ENCODE peak calls at places on chromosomes 12 and 14, in eight cellular contexts. S is endodermal cell, T is GM23248, M is astrocyte, G is K562, O is kidney, Y is neural progenitor cell, J is IMR-90. W is an unnamed sample. For H3K4me1, the result is how much of the 10 kb centered on the place peaks cover.

GRCh38 chr14:76313861-76314260 is 62.1 kb upstream of the ESRRB start:
- DNase-seq in S (no peak), T (no peak), M (no peak), G (no peak), O (no peak), Y (no peak), J (no peak), W (no peak)

GRCh38 chr12:51393676-51394545 is 2.7 kb upstream of the GALNT6 start:
- DNase-seq in S (peak), T (peak), M (peak), G (no peak), O (no peak), Y (no peak), J (peak), W (peak)

GRCh38 chr12:80268924-80269749 is 169.8 kb downstream of the OTOGL start:
- DNase-seq in S (no peak), T (peak), M (peak), G (no peak), O (no peak), Y (no peak), J (peak), W (peak)

GRCh38 chr12:89289720-89290119 is 62.6 kb downstream of the DUSP6 start:
- DNase-seq in S (no peak), T (no peak), M (no peak), G (no peak), O (no peak), Y (no peak), J (no peak), W (no peak)

GRCh38 chr14:85527458-85527857 is 2.5 kb upstream of the FLRT2 start:
- DNase-seq in S (no peak), T (peak), M (no peak), G (no peak), O (no peak), Y (no peak), J (no peak), W (peak)

GRCh38 chr14:72801381-72801812 is 92.5 kb downstream of the DPF3 start:
- DNase-seq in S (no peak), T (peak), M (peak), G (no peak), O (no peak), Y (no peak), J (peak), W (peak)

GRCh38 chr12:117119592-117120198 is 20.5 kb upstream of the TESC start:
- DNase-seq in S (peak), T (no peak), M (no peak), G (peak), O (no peak), Y (peak), J (no peak), W (no peak)

GRCh38 chr14:39006721-39007410 is 96.2 kb downstream of the SEC23A start:
- DNase-seq in S (no peak), T (peak), M (peak), G (no peak), O (no peak), Y (no peak), J (peak), W (peak)

GRCh38 chr14:97747282-97747681 is 950.1 kb downstream of the VRK1 start:
- DNase-seq in S (no peak), T (no peak), M (no peak), G (no peak), O (no peak), Y (peak), J (no peak), W (no peak)

GRCh38 chr12:131511391-131511802 is 199.5 kb upstream of the SFSWAP start:
- DNase-seq in S (peak), T (peak), M (peak), G (no peak), O (no peak), Y (no peak), J (no peak), W (no peak)

GRCh38 chr14:22836301-22837058 is at the start of gene MMP14:
- DNase-seq in S (peak), T (peak), M (peak), G (no peak), O (peak), Y (peak), J (peak), W (peak)

GRCh38 chr12:26523708-26524150 is 309.3 kb downstream of the ITPR2 start:
- DNase-seq in S (no peak), T (peak), M (peak), G (no peak), O (peak), Y (no peak), J (peak), W (peak)

GRCh38 chr14:70907996-70908917 is 998 bp downstream of the PCNX1 start:
- DNase-seq in S (peak), T (peak), M (peak), G (peak), O (peak), Y (peak), J (peak), W (peak)

GRCh38 chr14:66233571-66233970 is 252.6 kb upstream of the CCDC196 start:
- DNase-seq in S (no peak), T (no peak), M (no peak), G (no peak), O (no peak), Y (no peak), J (no peak), W (no peak)

GRCh38 chr12:108967869-108968540 is 52.9 kb downstream of the SVOP start:
- DNase-seq in S (no peak), T (peak), M (no peak), G (peak), O (no peak), Y (peak), J (no peak), W (no peak)

GRCh38 chr14:104349950-104350349 is 211.6 kb downstream of the KIF26A start:
- DNase-seq in S (peak), T (no peak), M (no peak), G (no peak), O (no peak), Y (no peak), J (no peak), W (no peak)

GRCh38 chr12:48936379-48936979 is 11.2 kb upstream of the FKBP11 start:
- DNase-seq in S (peak), T (peak), M (peak), G (peak), O (peak), Y (peak), J (peak), W (peak)

GRCh38 chr14:69260246-69260978 is 454 bp downstream of the GALNT16 start:
- DNase-seq in S (peak), T (peak), M (peak), G (no peak), O (peak), Y (peak), J (peak), W (peak)

GRCh38 chr14:22002860-22003284 is 329.3 kb upstream of the OR4E1 start:
- DNase-seq in S (peak), T (peak), M (no peak), G (peak), O (no peak), Y (peak), J (no peak), W (no peak)

GRCh38 chr12:113477842-113478215 is 6.2 kb upstream of the LHX5 start:
- DNase-seq in S (no peak), T (no peak), M (no peak), G (no peak), O (no peak), Y (no peak), J (no peak), W (no peak)

GRCh38 chr12:27001663-27002062 is 12.5 kb downstream of the TM7SF3 start:
- DNase-seq in S (no peak), T (no peak), M (no peak), G (no peak), O (no peak), Y (no peak), J (no peak), W (no peak)

GRCh38 chr12:126676426-126676825 is 1590.5 kb upstream of the TMEM132C start:
- DNase-seq in S (no peak), T (no peak), M (peak), G (no peak), O (no peak), Y (no peak), J (no peak), W (no peak)

GRCh38 chr12:5785601-5786000 is 159.5 kb downstream of the ANO2 start:
- DNase-seq in S (peak), T (no peak), M (no peak), G (no peak), O (no peak), Y (no peak), J (no peak), W (no peak)

GRCh38 chr12:39723831-39724230 is 104.2 kb upstream of the ABCD2 start:
- DNase-seq in S (peak), T (peak), M (peak), G (no peak), O (no peak), Y (no peak), J (no peak), W (peak)

GRCh38 chr12:92431146-92431545 is 271.6 kb upstream of the PLEKHG7 start:
- DNase-seq in S (peak), T (no peak), M (no peak), G (peak), O (no peak), Y (peak), J (no peak), W (no peak)

GRCh38 chr12:2255301-2255700 is 202.5 kb downstream of the CACNA1C start:
- DNase-seq in S (no peak), T (no peak), M (no peak), G (no peak), O (no peak), Y (no peak), J (no peak), W (no peak)

GRCh38 chr14:103281496-103282231 is 52.4 kb upstream of the EIF5 start:
- DNase-seq in S (peak), T (peak), M (peak), G (peak), O (peak), Y (peak), J (peak), W (peak)

GRCh38 chr12:38155020-38155395 is 161.6 kb upstream of the ALG10B start:
- DNase-seq in S (no peak), T (no peak), M (no peak), G (no peak), O (no peak), Y (no peak), J (no peak), W (no peak)

GRCh38 chr12:25155031-25155576 is 39.9 kb downstream of the DNAI7 start:
- DNase-seq in S (no peak), T (peak), M (peak), G (peak), O (no peak), Y (peak), J (peak), W (peak)

GRCh38 chr12:121248611-121249010 is 38.7 kb downstream of the P2RX4 start:
- DNase-seq in S (no peak), T (no peak), M (no peak), G (no peak), O (no peak), Y (no peak), J (no peak), W (no peak)

GRCh38 chr12:3667485-3667884 is 85.4 kb downstream of the CRACR2A start:
- DNase-seq in S (no peak), T (no peak), M (no peak), G (no peak), O (no peak), Y (peak), J (no peak), W (no peak)

GRCh38 chr12:71415336-71416231 is 24.0 kb upstream of the LGR5 start:
- DNase-seq in S (peak), T (peak), M (peak), G (peak), O (no peak), Y (peak), J (peak), W (peak)

GRCh38 chr12:14384783-14385638 is 19.5 kb downstream of the ATF7IP start:
- DNase-seq in S (peak), T (peak), M (peak), G (peak), O (no peak), Y (peak), J (peak), W (peak)

GRCh38 chr12:14656846-14657245 is 39.6 kb downstream of the GUCY2C start:
- DNase-seq in S (peak), T (no peak), M (no peak), G (peak), O (no peak), Y (peak), J (no peak), W (no peak)

GRCh38 chr12:31736472-31736871 is 7.7 kb upstream of the AMN1 start:
- DNase-seq in S (no peak), T (peak), M (peak), G (peak), O (no peak), Y (no peak), J (peak), W (peak)

GRCh38 chr14:53924754-53925153 is 31.9 kb downstream of the BMP4 start:
- DNase-seq in S (no peak), T (peak), M (peak), G (no peak), O (no peak), Y (no peak), J (peak), W (peak)

GRCh38 chr12:80321653-80322052 is 122.4 kb upstream of the PTPRQ start:
- DNase-seq in S (peak), T (peak), M (peak), G (no peak), O (no peak), Y (no peak), J (peak), W (peak)

DNA sequence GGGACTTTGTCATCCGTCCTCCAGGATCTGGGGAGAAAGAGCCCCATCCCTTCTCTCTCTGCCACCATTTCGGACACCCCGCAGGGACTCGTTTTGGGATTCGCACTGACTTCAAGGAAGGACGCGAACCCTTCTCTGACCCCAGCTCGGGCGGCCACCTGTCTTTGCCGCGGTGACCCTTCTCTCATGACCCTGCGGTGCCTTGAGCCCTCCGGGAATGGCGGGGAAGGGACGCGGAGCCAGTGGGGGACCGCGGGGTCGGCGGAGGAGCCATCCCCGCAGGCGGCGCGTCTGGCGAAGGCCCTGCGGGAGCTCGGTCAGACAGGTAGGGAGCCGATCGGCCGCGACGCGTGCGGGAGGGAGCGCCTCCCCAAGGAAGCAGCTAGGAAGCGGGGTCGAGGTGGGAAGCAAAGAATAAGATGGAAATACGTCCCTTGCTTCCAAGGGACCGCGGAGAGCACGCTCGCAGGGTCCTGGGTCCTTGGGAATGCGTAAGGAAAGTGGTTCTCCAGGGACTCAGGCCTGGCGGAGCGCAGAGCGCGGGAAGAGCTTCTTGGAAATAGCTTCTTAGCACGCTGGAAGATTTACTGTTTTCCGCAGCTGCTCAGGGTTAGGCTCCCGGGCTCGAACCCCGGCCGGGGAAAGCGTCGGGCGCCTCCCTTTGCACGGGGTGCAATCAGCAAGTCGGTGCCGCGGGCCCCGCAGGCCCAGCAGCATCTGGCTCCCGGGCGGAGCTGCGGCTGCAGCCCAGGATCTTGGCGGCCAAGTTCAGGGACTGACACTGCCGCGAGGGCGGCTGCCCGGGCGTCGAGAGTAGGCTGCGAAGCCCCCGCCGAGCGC is 457 bp downstream of the SOCS2 start:
- DNase-seq in S (peak), T (peak), M (peak), G (peak), O (peak), Y (peak), J (peak), W (peak)
- H3K9ac ChIP-seq in S (peak), T (peak), M (peak), G (peak), O (peak), Y (no peak), J (peak), W (peak)

DNA sequence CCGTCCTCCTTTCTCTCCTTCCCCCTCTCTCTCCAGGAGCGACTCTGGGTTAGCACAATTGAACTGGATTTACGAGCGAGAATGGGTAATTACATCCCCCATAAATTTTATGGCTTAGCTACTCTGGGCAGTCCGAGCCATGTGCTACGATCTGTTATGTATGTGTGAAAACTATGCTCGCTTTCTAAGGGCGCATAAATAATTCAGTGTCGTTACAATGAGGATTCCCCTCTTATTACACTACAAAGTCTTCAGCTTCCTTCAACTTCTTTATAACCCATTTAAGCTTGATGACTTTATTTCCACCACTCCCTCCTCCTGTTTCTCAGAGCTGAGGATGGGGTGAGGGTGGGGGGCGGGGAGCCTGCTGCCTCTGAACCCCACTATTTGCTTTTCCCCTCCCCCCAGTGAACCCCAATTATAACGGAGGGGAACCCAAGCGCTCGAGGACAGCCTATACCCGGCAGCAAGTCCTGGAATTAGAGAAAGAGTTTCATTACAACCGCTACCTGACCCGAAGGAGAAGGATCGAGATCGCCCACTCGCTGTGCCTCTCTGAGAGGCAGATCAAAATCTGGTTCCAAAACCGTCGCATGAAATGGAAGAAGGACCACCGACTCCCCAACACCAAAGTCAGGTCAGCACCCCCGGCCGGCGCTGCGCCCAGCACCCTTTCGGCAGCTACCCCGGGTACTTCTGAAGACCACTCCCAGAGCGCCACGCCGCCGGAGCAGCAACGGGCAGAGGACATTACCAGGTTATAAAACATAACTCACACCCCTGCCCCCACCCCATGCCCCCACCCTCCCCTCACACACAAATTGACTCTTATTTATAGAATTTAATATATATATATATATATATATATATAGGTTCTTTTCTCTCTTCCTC is 1.1 kb downstream of the HOXC4 start:
- DNase-seq in S (no peak), T (peak), M (no peak), G (no peak), O (no peak), Y (no peak), J (no peak), W (no peak)
- H3K4me3 ChIP-seq in S (no peak), T (peak), M (peak), G (no peak), O (no peak), Y (no peak), J (no peak), W (no peak)

GRCh38 chr12:59812716-59813115 is 216.9 kb downstream of the SLC16A7 start:
- DNase-seq in S (no peak), T (no peak), M (no peak), G (no peak), O (no peak), Y (no peak), J (no peak), W (no peak)
- H3K4me1 ChIP-seq in S (under half), T (under half), M (under half), G (under half), O (under half), Y (under half), J (under half), W (under half)

GRCh38 chr12:75959060-75959459 is 72.5 kb downstream of the PHLDA1 start:
- DNase-seq in S (no peak), T (no peak), M (no peak), G (no peak), O (no peak), Y (peak), J (no peak), W (no peak)
- H3K9ac ChIP-seq in S (no peak), T (no peak), M (no peak), G (no peak), O (no peak), Y (no peak), J (no peak), W (no peak)

GRCh38 chr12:104669057-104669770 is 212.5 kb downstream of the CHST11 start:
- DNase-seq in S (peak), T (no peak), M (no peak), G (peak), O (peak), Y (peak), J (no peak), W (peak)
- H3K4me3 ChIP-seq in S (no peak), T (no peak), M (no peak), G (no peak), O (no peak), Y (no peak), J (no peak), W (no peak)

DNA sequence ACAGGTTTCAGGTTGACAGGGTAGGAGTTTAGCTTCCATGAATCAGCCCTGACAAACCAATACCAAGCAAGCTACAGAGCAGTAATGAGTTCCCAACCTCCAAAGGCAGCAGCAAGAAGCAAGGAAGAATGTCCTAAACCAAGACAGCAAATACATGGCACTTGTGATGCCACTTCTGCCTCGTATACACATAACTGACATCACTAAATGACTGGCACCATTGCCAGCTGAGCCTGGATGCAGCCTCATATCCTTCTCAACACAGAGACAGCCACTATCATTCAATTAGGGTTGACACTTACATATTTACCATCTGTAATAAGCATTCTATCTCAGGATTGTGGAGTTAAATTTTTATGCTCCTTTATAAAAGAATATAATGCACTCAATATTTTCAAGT is 35.0 kb upstream of the MDM1 start:
- DNase-seq in S (no peak), T (no peak), M (no peak), G (no peak), O (no peak), Y (no peak), J (no peak), W (no peak)
- H3K4me1 ChIP-seq in S (under half), T (under half), M (under half), G (under half), O (under half), Y (under half), J (under half), W (under half)

DNA sequence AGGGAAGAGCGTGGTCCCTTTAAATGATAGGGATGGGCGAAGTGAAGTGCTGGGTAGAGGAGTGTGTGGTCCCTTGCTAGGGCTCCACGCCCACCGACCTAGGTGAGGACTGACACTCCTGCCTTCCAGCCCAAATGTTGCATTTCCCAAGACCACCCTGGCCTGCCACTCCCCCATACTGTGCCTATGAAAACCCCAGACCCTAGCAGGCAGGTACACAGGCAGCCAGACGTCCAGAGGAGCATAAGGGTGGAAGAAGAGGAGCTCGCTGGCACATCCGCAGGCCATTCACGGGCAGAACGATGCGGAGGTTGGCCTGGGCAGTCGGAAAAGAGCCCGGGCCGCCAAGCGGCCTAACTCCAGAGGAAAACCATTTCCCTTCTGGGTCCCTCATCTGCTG is 817 bp upstream of the IPO8 start:
- DNase-seq in S (peak), T (no peak), M (no peak), G (no peak), O (peak), Y (peak), J (no peak), W (no peak)
- H3K9ac ChIP-seq in S (no peak), T (peak), M (no peak), G (peak), O (no peak), Y (no peak), J (no peak), W (peak)

W was measured in adipocyte.